ENCODE peak calls at places on chromosome 15, in four cellular contexts. One of them, this sample, is unnamed.

GRCh38 chr15:82805994-82806406 is at the start of gene FSD2:
- DNase-seq in HEK293T: peak; percentile 35
- DNase-seq in K562: peak; percentile 58
- DNase-seq in HepG2: no peak
- DNase-seq in this sample: no peak

GRCh38 chr15:70585707-70586034 is 177.7 kb downstream of the UACA start:
- DNase-seq in HEK293T: no peak
- DNase-seq in K562: no peak
- DNase-seq in HepG2: peak; percentile 16
- DNase-seq in this sample: no peak

GRCh38 chr15:42581272-42581730 is 5.9 kb downstream of the STARD9 start:
- DNase-seq in HEK293T: peak; percentile 67
- DNase-seq in K562: peak; percentile 83
- DNase-seq in HepG2: peak; percentile 62
- DNase-seq in this sample: peak; percentile 89

GRCh38 chr15:90126457-90127435 is 24.5 kb upstream of the IDH2 start:
- DNase-seq in HEK293T: no peak
- DNase-seq in K562: no peak
- DNase-seq in HepG2: peak; percentile 64
- DNase-seq in this sample: peak; percentile 83

GRCh38 chr15:68487087-68487843 is 55.3 kb upstream of the ITGA11 start:
- DNase-seq in HEK293T: no peak
- DNase-seq in K562: no peak
- DNase-seq in HepG2: no peak
- DNase-seq in this sample: no peak

GRCh38 chr15:85329561-85330421 is 50.6 kb upstream of the AKAP13 start:
- DNase-seq in HEK293T: no peak
- DNase-seq in K562: no peak
- DNase-seq in HepG2: no peak
- DNase-seq in this sample: no peak

GRCh38 chr15:64808785-64809453 is 16.5 kb downstream of the PIF1 start:
- DNase-seq in HEK293T: no peak
- DNase-seq in K562: no peak
- DNase-seq in HepG2: no peak
- DNase-seq in this sample: peak; percentile 59

GRCh38 chr15:41561777-41562145 is 2.7 kb downstream of the TYRO3 start:
- DNase-seq in HEK293T: no peak
- DNase-seq in K562: peak; percentile 50
- DNase-seq in HepG2: no peak
- DNase-seq in this sample: peak; percentile 67

GRCh38 chr15:39409876-39410505 is 170.9 kb upstream of the THBS1 start:
- DNase-seq in HEK293T: no peak
- DNase-seq in K562: no peak
- DNase-seq in HepG2: no peak
- DNase-seq in this sample: no peak

GRCh38 chr15:57319226-57319918 is 56.9 kb upstream of the CGNL1 start:
- DNase-seq in HEK293T: no peak
- DNase-seq in K562: no peak
- DNase-seq in HepG2: no peak
- DNase-seq in this sample: no peak

GRCh38 chr15:90496791-90497190 is 32.9 kb upstream of the CRTC3 start:
- DNase-seq in HEK293T: no peak
- DNase-seq in K562: no peak
- DNase-seq in HepG2: no peak
- DNase-seq in this sample: no peak

GRCh38 chr15:29675791-29676301 is 146.4 kb downstream of the TJP1 start:
- DNase-seq in HEK293T: no peak
- DNase-seq in K562: no peak
- DNase-seq in HepG2: no peak
- DNase-seq in this sample: peak; percentile 33

GRCh38 chr15:62975515-62975914 is 67.0 kb upstream of the TPM1 start:
- DNase-seq in HEK293T: no peak
- DNase-seq in K562: no peak
- DNase-seq in HepG2: no peak
- DNase-seq in this sample: no peak

GRCh38 chr15:82960766-82961165 is 8.2 kb upstream of the HOMER2 start:
- DNase-seq in HEK293T: no peak
- DNase-seq in K562: no peak
- DNase-seq in HepG2: no peak
- DNase-seq in this sample: no peak

GRCh38 chr15:39429898-39430357 is 151.0 kb upstream of the THBS1 start:
- DNase-seq in HEK293T: no peak
- DNase-seq in K562: no peak
- DNase-seq in HepG2: peak; percentile 20
- DNase-seq in this sample: no peak

GRCh38 chr15:56390739-56391267 is 25.6 kb downstream of the TEX9 start:
- DNase-seq in HEK293T: no peak
- DNase-seq in K562: no peak
- DNase-seq in HepG2: no peak
- DNase-seq in this sample: no peak

GRCh38 chr15:77418341-77419049 is 1.4 kb downstream of the PEAK1 start:
- DNase-seq in HEK293T: no peak
- DNase-seq in K562: no peak
- DNase-seq in HepG2: no peak
- DNase-seq in this sample: no peak

GRCh38 chr15:95024388-95024787 is 793.0 kb downstream of the MCTP2 start:
- DNase-seq in HEK293T: peak; percentile 20
- DNase-seq in K562: peak; percentile 47
- DNase-seq in HepG2: no peak
- DNase-seq in this sample: no peak

GRCh38 chr15:90660195-90660995 is 56.8 kb upstream of the BLM start:
- DNase-seq in HEK293T: peak; percentile 52
- DNase-seq in K562: peak; percentile 92
- DNase-seq in HepG2: no peak
- DNase-seq in this sample: no peak

GRCh38 chr15:35450492-35450891 is 95.5 kb downstream of the DPH6 start:
- DNase-seq in HEK293T: no peak
- DNase-seq in K562: no peak
- DNase-seq in HepG2: no peak
- DNase-seq in this sample: no peak

GRCh38 chr15:23628612-23629233 is 18.9 kb downstream of the MAGEL2 start:
- DNase-seq in HEK293T: no peak
- DNase-seq in K562: no peak
- DNase-seq in HepG2: no peak
- DNase-seq in this sample: no peak

GRCh38 chr15:77784361-77785292 is 151.9 kb upstream of the LINGO1 start:
- DNase-seq in HEK293T: peak; percentile 81
- DNase-seq in K562: peak; percentile 70
- DNase-seq in HepG2: peak; percentile 14
- DNase-seq in this sample: peak; percentile 79

GRCh38 chr15:48437178-48437577 is 105.9 kb downstream of the DUT start:
- DNase-seq in HEK293T: no peak
- DNase-seq in K562: no peak
- DNase-seq in HepG2: no peak
- DNase-seq in this sample: no peak

DNA sequence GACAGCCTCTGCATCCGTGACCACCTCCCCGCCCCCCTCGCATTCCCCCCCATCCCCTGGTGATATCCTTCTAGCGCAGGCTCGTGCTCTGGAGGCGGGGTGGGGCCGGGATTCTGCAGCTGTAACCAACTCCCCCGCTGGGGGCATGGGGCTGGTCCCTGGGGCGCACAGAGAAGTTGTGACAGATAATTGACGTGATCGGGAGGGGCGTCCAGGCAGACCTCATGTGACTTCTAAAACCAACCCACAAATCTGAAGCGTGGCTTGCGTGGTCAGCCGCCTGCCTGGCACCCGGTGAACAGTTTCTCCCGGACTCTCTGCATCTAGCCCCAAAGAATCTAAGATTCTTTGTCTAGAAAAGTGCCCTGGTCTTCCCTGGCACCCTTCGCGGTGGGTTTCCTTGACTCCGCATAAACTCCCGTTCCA is 100.6 kb upstream of the IGF1R start:
- DNase-seq in HEK293T: peak; percentile 56
- DNase-seq in K562: no peak
- DNase-seq in HepG2: no peak
- DNase-seq in this sample: peak; percentile 42
- TF ChIP-seq ELF4 in HEK293T: no peak
- TF ChIP-seq ELF4 in K562: no peak
- TF ChIP-seq ELF4 in HepG2: no peak
- TF ChIP-seq ELF4 in this sample: no peak

GRCh38 chr15:89021224-89021623 is 67.0 kb upstream of the ABHD2 start:
- DNase-seq in HEK293T: no peak
- DNase-seq in K562: no peak
- DNase-seq in HepG2: no peak
- DNase-seq in this sample: no peak
- TF ChIP-seq ELF4 in HEK293T: no peak
- TF ChIP-seq ELF4 in K562: no peak
- TF ChIP-seq ELF4 in HepG2: no peak
- TF ChIP-seq ELF4 in this sample: no peak

DNA sequence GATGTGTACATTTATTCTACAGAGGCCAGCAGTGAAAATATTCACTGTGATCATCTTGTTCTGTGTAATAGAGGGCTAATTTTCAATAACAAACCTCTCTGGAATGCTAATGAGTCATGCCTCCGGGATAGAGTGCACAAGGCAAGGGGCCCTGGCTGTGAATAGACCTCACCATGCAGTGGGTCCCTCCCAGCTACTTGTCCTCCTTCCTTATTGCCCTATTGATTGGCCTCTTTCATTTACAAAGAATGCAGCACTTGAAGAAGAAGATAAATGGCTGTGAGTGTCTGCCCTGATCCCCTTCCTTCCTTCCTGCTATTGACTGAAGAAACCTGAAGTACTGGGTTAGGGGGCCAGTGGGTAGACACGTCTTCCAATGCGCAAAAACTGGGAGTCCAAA is 436.3 kb downstream of the WDR72 start:
- DNase-seq in HEK293T: no peak
- DNase-seq in K562: no peak
- DNase-seq in HepG2: no peak
- DNase-seq in this sample: no peak
- TF ChIP-seq ELF4 in HEK293T: no peak
- TF ChIP-seq ELF4 in K562: no peak
- TF ChIP-seq ELF4 in HepG2: no peak
- TF ChIP-seq ELF4 in this sample: no peak

GRCh38 chr15:93466380-93466779 is 377.4 kb upstream of the RGMA start:
- DNase-seq in HEK293T: no peak
- DNase-seq in K562: no peak
- DNase-seq in HepG2: no peak
- DNase-seq in this sample: no peak

GRCh38 chr15:93458567-93458966 is 369.6 kb upstream of the RGMA start:
- DNase-seq in HEK293T: no peak
- DNase-seq in K562: no peak
- DNase-seq in HepG2: no peak
- DNase-seq in this sample: no peak

GRCh38 chr15:93459396-93459795 is 370.4 kb upstream of the RGMA start:
- DNase-seq in HEK293T: no peak
- DNase-seq in K562: no peak
- DNase-seq in HepG2: no peak
- DNase-seq in this sample: no peak

GRCh38 chr15:93460717-93461116 is 371.7 kb upstream of the RGMA start:
- DNase-seq in HEK293T: no peak
- DNase-seq in K562: no peak
- DNase-seq in HepG2: no peak
- DNase-seq in this sample: no peak

DNA sequence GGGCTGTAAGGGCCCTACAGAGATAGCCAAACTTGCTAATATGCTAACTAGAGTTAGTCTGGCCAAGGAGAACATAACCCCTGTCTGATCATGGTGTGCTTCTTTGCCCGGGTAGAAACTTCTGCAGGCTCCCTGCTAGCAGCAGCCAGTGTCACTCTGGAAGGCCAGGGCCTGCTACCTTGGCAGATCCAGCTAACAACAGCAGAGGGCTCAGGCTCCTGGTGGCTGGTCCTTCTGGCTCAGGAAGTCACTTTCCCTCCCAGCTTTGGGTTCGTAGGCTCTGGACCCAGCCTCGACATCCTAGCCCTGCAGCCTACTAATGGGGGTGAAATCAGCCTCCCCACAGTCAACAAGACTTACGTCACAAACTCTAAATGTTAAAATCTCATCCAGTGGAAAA is 373.7 kb upstream of the RGMA start:
- DNase-seq in HEK293T: no peak
- DNase-seq in K562: no peak
- DNase-seq in HepG2: no peak
- DNase-seq in this sample: no peak
- TF ChIP-seq ELF4 in HEK293T: no peak
- TF ChIP-seq ELF4 in K562: no peak
- TF ChIP-seq ELF4 in HepG2: no peak
- TF ChIP-seq ELF4 in this sample: no peak

This sample was measured in WTC11.